ENCODE peak calls at places on chromosomes 13 and 19, in ten cellular contexts. D is breast epithelium; P is Peyer's patch; V is neural progenitor cell; X is thoracic aorta; J is CD8-positive, alpha-beta memory T cell; Y is astrocyte; L is Panc1; E is Caco-2; T is uterus. G is an unnamed sample.
A peak's percentile ranks its signal among the peaks of the same experiment; 100 is the strongest.

GRCh38 chr13:30739646-30740642 is 4.6 kb downstream of the ALOX5AP start:
- DNase-seq in P (peak; percentile 29), X (no peak), Y (peak; percentile 99), E (peak; percentile 14), J (peak; percentile 78), D (no peak), L (no peak), T (no peak), V (peak; percentile 35), G (no peak)

GRCh38 chr19:40614595-40615411 is 13.6 kb downstream of the LTBP4 start:
- DNase-seq in J (peak; percentile 83), E (peak; percentile 90), T (peak; percentile 94), D (no peak), V (peak; percentile 92), X (no peak), Y (peak; percentile 98), P (peak; percentile 79), L (no peak), G (no peak)

GRCh38 chr13:42880241-42880640 is 98.9 kb downstream of the FAM216B start:
- DNase-seq in D (no peak), T (peak; percentile 31), P (no peak), V (no peak), X (no peak), E (no peak), J (no peak), L (no peak), Y (no peak), G (no peak)

GRCh38 chr13:28747851-28748250 is 29.1 kb upstream of the SLC46A3 start:
- DNase-seq in E (no peak), T (no peak), P (no peak), D (no peak), X (no peak), L (no peak), J (no peak), V (no peak), Y (no peak), G (no peak)

GRCh38 chr19:3129112-3129511 is 6.7 kb upstream of the GNA15 start:
- DNase-seq in L (no peak), Y (peak; percentile 33), E (peak; percentile 29), J (no peak), P (no peak), X (no peak), T (no peak), V (no peak), D (no peak), G (no peak)

GRCh38 chr13:30255696-30256095 is 51.7 kb downstream of the KATNAL1 start:
- DNase-seq in D (no peak), L (no peak), J (no peak), X (no peak), E (no peak), Y (no peak), V (no peak), P (no peak), T (no peak), G (no peak)

GRCh38 chr13:75635101-75635620 is 969 bp upstream of the LMO7 start:
- DNase-seq in E (no peak), T (no peak), V (no peak), Y (no peak), J (no peak), P (peak; percentile 16), L (no peak), X (no peak), D (no peak), G (no peak)

GRCh38 chr13:108895220-108895704 is 265.9 kb downstream of the MYO16 start:
- DNase-seq in T (no peak), E (peak; percentile 52), L (no peak), V (peak; percentile 57), Y (peak; percentile 18), X (no peak), P (no peak), D (no peak), J (no peak), G (no peak)

GRCh38 chr13:30998548-30999140 is 66.2 kb downstream of the TEX26 start:
- DNase-seq in P (no peak), X (no peak), V (peak; percentile 27), L (no peak), D (no peak), E (peak; percentile 21), J (no peak), T (no peak), Y (peak; percentile 79), G (no peak)

GRCh38 chr19:12723643-12724426 is at the start of gene TNPO2:
- DNase-seq in Y (peak; percentile 54), D (no peak), E (peak; percentile 76), V (peak; percentile 92), X (no peak), J (peak; percentile 73), T (peak; percentile 46), P (peak; percentile 57), L (no peak), G (peak; percentile 57)

GRCh38 chr13:19713186-19713965 is 69.4 kb downstream of the PSPC1 start:
- DNase-seq in E (no peak), D (no peak), V (no peak), Y (peak; percentile 92), T (no peak), P (no peak), L (no peak), J (no peak), X (no peak), G (no peak)

GRCh38 chr13:97275265-97275664 is 53.1 kb downstream of the MBNL2 start:
- DNase-seq in J (no peak), V (no peak), D (no peak), Y (peak; percentile 86), L (no peak), E (no peak), P (no peak), T (no peak), X (no peak), G (no peak)
- H3K4me1 ChIP-seq in J (peaks cover under 1% of the 10 kb centered on the region), V (no peaks in the 10 kb centered on the region), D (peaks cover 15% of the 10 kb centered on the region), Y (peaks cover 59% of the 10 kb centered on the region), L (peaks cover 94% of the 10 kb centered on the region), E (peaks cover 71% of the 10 kb centered on the region), P (peaks cover 46% of the 10 kb centered on the region), T (peaks cover 4% of the 10 kb centered on the region), X (peaks cover 83% of the 10 kb centered on the region), G (peaks cover 16% of the 10 kb centered on the region)

DNA sequence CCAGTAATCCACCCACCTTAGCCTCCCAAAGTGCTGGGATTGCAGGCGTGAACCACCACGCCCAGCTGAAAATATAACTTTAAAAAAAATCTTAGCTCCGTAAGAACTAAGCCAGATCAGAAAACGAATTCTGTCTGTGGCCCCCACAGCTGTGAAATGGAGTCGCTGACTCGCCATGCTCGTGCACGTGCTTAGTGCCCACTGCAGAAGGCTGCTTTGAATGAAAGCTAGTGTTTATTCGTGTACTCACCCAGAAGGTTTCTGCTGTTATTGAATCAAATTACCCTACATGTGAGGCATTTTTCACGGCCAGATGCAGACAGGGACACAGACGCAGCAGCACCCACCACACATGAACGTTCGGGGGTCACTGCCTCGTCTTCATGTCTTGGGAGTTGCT is 61.7 kb upstream of the F7 start:
- DNase-seq in Y (no peak), E (no peak), T (no peak), D (no peak), V (no peak), J (no peak), P (no peak), L (no peak), X (no peak), G (no peak)
- H3K27me3 ChIP-seq in Y (peaks cover 4% of the 10 kb centered on the region), E (no peaks in the 10 kb centered on the region), T (no peaks in the 10 kb centered on the region), D (no peaks in the 10 kb centered on the region), V (no peaks in the 10 kb centered on the region), J (no peaks in the 10 kb centered on the region), P (no peaks in the 10 kb centered on the region), L (no peaks in the 10 kb centered on the region), X (no peaks in the 10 kb centered on the region), G (no peaks in the 10 kb centered on the region)

GRCh38 chr13:79485014-79485441 is 4.1 kb downstream of the NDFIP2 start:
- DNase-seq in L (no peak), P (no peak), E (peak; percentile 78), T (no peak), Y (peak; percentile 92), D (no peak), V (no peak), X (no peak), J (no peak), G (no peak)

GRCh38 chr13:79482271-79482970 is 1.5 kb downstream of the NDFIP2 start:
- DNase-seq in Y (peak; percentile 44), E (no peak), J (no peak), V (no peak), T (no peak), P (no peak), L (no peak), X (no peak), D (no peak), G (no peak)

GRCh38 chr13:79486433-79487188 is 5.7 kb downstream of the NDFIP2 start:
- DNase-seq in X (no peak), Y (no peak), L (no peak), V (no peak), D (no peak), J (no peak), E (no peak), P (no peak), T (no peak), G (no peak)

GRCh38 chr13:79483302-79483701 is 2.3 kb downstream of the NDFIP2 start:
- DNase-seq in P (no peak), D (no peak), E (no peak), T (no peak), L (no peak), X (no peak), J (no peak), Y (peak; percentile 96), V (no peak), G (no peak)

DNA sequence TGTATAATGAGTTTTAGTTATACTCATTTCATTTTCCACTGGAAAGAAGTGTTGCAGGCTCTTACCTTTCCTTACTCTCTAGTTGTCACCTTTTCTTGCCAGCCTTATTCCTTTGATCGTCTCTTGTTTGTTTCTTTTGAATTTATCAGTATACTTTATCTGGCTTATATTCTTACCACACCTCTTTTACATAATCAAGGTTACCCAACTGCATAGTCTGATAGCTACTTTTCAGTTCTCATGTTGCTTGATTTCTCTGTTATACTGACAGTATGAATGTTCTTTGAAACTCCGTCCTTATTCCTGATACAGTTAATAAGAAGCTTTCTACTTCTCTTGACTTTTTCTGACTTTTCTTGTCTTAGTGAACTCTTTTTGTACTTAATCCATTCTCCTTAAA is 4.5 kb downstream of the NDFIP2 start:
- DNase-seq in D (no peak), X (no peak), E (no peak), T (no peak), Y (no peak), J (no peak), P (no peak), V (no peak), L (no peak), G (no peak)
- H3K4me3 ChIP-seq in D (no peak overlapping the region), X (no peak overlapping the region), E (no peak overlapping the region), T (no peak overlapping the region), Y (peak overlapping the region; percentile 21), J (no peak overlapping the region), P (no peak overlapping the region), V (no peak overlapping the region), L (no peak overlapping the region), G (no peak overlapping the region)

DNA sequence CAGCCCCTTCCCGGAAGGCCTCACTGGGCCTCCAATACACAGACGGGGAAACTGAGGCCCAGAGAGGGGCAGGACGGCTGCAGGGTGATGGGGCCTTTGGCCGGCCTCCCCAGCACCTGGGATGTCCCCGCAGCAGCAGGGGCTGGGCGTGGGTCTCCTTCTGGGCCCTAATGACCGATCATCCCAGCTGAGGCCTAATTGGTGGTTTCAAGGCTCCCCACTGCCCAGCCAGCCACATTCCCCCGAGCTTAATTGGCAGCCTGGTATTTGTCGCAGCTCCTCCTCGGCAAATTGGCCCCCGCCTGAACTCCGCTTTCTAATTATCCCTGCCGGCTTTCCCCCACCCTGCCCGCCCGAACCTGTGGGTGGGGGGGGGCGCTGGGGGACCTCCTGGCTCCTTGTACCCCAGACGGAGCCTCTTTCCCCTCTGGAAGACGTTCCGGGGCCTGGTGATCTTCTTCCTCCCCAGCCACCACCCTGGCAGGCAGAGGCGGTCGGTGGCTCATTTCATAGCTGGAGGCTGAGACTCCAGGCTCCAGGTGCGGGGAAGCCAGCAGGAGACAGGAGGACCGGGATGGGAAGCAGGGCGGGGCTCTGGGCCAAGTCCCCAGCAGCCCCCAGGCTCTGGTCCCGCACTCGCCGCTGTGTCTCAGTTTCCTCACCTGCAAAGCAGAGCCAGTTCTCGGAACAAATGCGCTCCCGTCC is 27.2 kb upstream of the WDR18 start:
- DNase-seq in P (no peak), T (no peak), E (peak; percentile 91), X (no peak), L (no peak), Y (peak; percentile 52), J (no peak), D (no peak), V (peak; percentile 91), G (no peak)
- H3K4me1 ChIP-seq in P (peaks cover 23% of the 10 kb centered on the region), T (no peaks in the 10 kb centered on the region), E (peaks cover 88% of the 10 kb centered on the region), X (no peaks in the 10 kb centered on the region), L (peaks cover 29% of the 10 kb centered on the region), Y (peaks cover 26% of the 10 kb centered on the region), J (peaks cover 19% of the 10 kb centered on the region), D (no peaks in the 10 kb centered on the region), V (peaks cover 47% of the 10 kb centered on the region), G (peaks cover 8% of the 10 kb centered on the region)

G was measured in pancreas.